ENCODE peak calls at places on chromosomes 1 and 21, in four cellular contexts. One of them, this sample, is unnamed.

GRCh38 chr1:207817778-207818751 is 66.2 kb downstream of the CD46 start:
- DNase-seq in HepG2: no peak
- DNase-seq in GM12878: no peak
- DNase-seq in K562: peak
- DNase-seq in this sample: no peak

GRCh38 chr1:153795325-153795837 is 20.2 kb downstream of the SLC27A3 start:
- DNase-seq in HepG2: no peak
- DNase-seq in GM12878: no peak
- DNase-seq in K562: no peak
- DNase-seq in this sample: no peak

GRCh38 chr1:41341756-41342562 is 19.3 kb upstream of the FOXO6 start:
- DNase-seq in HepG2: no peak
- DNase-seq in GM12878: no peak
- DNase-seq in K562: no peak
- DNase-seq in this sample: no peak

GRCh38 chr1:101203812-101204540 is 32.8 kb upstream of the S1PR1 start:
- DNase-seq in HepG2: no peak
- DNase-seq in GM12878: no peak
- DNase-seq in K562: no peak
- DNase-seq in this sample: no peak

GRCh38 chr1:231613419-231614349 is 12.9 kb upstream of the DISC1 start:
- DNase-seq in HepG2: no peak
- DNase-seq in GM12878: no peak
- DNase-seq in K562: no peak
- DNase-seq in this sample: no peak

GRCh38 chr1:201511925-201512539 is 5.1 kb upstream of the CSRP1 start:
- DNase-seq in HepG2: peak
- DNase-seq in GM12878: peak
- DNase-seq in K562: no peak
- DNase-seq in this sample: no peak

GRCh38 chr1:41738475-41738874 is 180.2 kb downstream of the HIVEP3 start:
- DNase-seq in HepG2: no peak
- DNase-seq in GM12878: no peak
- DNase-seq in K562: no peak
- DNase-seq in this sample: no peak

GRCh38 chr21:14263879-14264278 is 47.9 kb downstream of the RBM11 start:
- DNase-seq in HepG2: no peak
- DNase-seq in GM12878: no peak
- DNase-seq in K562: peak
- DNase-seq in this sample: no peak

GRCh38 chr21:42378418-42378817 is 12.1 kb upstream of the TFF1 start:
- DNase-seq in HepG2: no peak
- DNase-seq in GM12878: no peak
- DNase-seq in K562: no peak
- DNase-seq in this sample: no peak

GRCh38 chr1:237197470-237198425 is 155.8 kb downstream of the RYR2 start:
- DNase-seq in HepG2: no peak
- DNase-seq in GM12878: no peak
- DNase-seq in K562: no peak
- DNase-seq in this sample: no peak

GRCh38 chr1:17926906-17927305 is 171.8 kb downstream of the ACTL8 start:
- DNase-seq in HepG2: no peak
- DNase-seq in GM12878: no peak
- DNase-seq in K562: no peak
- DNase-seq in this sample: no peak

GRCh38 chr1:27538793-27539192 is 48.8 kb upstream of the WASF2 start:
- DNase-seq in HepG2: no peak
- DNase-seq in GM12878: no peak
- DNase-seq in K562: peak
- DNase-seq in this sample: peak

GRCh38 chr1:44619261-44619900 is 54.9 kb downstream of the TMEM53 start:
- DNase-seq in HepG2: no peak
- DNase-seq in GM12878: no peak
- DNase-seq in K562: no peak
- DNase-seq in this sample: no peak

GRCh38 chr1:73040811-73041210 is 758.5 kb upstream of the NEGR1 start:
- DNase-seq in HepG2: no peak
- DNase-seq in GM12878: no peak
- DNase-seq in K562: no peak
- DNase-seq in this sample: no peak

GRCh38 chr1:245721488-245721887 is 566.7 kb downstream of the KIF26B start:
- DNase-seq in HepG2: no peak
- DNase-seq in GM12878: no peak
- DNase-seq in K562: no peak
- DNase-seq in this sample: no peak

GRCh38 chr1:36471830-36472641 is 7.9 kb upstream of the MRPS15 start:
- DNase-seq in HepG2: no peak
- DNase-seq in GM12878: no peak
- DNase-seq in K562: no peak
- DNase-seq in this sample: no peak
- TF ChIP-seq CHD4 in HepG2: no peak
- TF ChIP-seq CHD4 in GM12878: no peak
- TF ChIP-seq CHD4 in K562: no peak
- TF ChIP-seq CHD4 in this sample: no peak

GRCh38 chr21:31993826-31994791 is 121.3 kb downstream of the HUNK start:
- DNase-seq in HepG2: no peak
- DNase-seq in GM12878: no peak
- DNase-seq in K562: no peak
- DNase-seq in this sample: no peak
- TF ChIP-seq CHD4 in HepG2: no peak
- TF ChIP-seq CHD4 in GM12878: no peak
- TF ChIP-seq CHD4 in K562: no peak
- TF ChIP-seq CHD4 in this sample: no peak

GRCh38 chr1:226125097-226125630 is 61.4 kb downstream of the ACBD3 start:
- DNase-seq in HepG2: peak
- DNase-seq in GM12878: peak
- DNase-seq in K562: peak
- DNase-seq in this sample: peak
- TF ChIP-seq CHD4 in HepG2: no peak
- TF ChIP-seq CHD4 in GM12878: no peak
- TF ChIP-seq CHD4 in K562: no peak
- TF ChIP-seq CHD4 in this sample: no peak

GRCh38 chr21:36753556-36753955 is 54.6 kb downstream of the SIM2 start:
- DNase-seq in HepG2: no peak
- DNase-seq in GM12878: no peak
- DNase-seq in K562: no peak
- DNase-seq in this sample: peak
- TF ChIP-seq CHD4 in HepG2: no peak
- TF ChIP-seq CHD4 in GM12878: no peak
- TF ChIP-seq CHD4 in K562: no peak
- TF ChIP-seq CHD4 in this sample: no peak

GRCh38 chr1:228913649-228914048 is 178.4 kb downstream of the RHOU start:
- DNase-seq in HepG2: no peak
- DNase-seq in GM12878: no peak
- DNase-seq in K562: no peak
- DNase-seq in this sample: no peak
- TF ChIP-seq CHD4 in HepG2: no peak
- TF ChIP-seq CHD4 in GM12878: no peak
- TF ChIP-seq CHD4 in K562: no peak
- TF ChIP-seq CHD4 in this sample: no peak

GRCh38 chr1:46076343-46076742 is 56.1 kb downstream of the PIK3R3 start:
- DNase-seq in HepG2: no peak
- DNase-seq in GM12878: no peak
- DNase-seq in K562: no peak
- DNase-seq in this sample: no peak

GRCh38 chr1:46070164-46070814 is 62.1 kb downstream of the PIK3R3 start:
- DNase-seq in HepG2: peak
- DNase-seq in GM12878: no peak
- DNase-seq in K562: no peak
- DNase-seq in this sample: no peak

GRCh38 chr1:46077669-46078068 is 54.8 kb downstream of the PIK3R3 start:
- DNase-seq in HepG2: no peak
- DNase-seq in GM12878: no peak
- DNase-seq in K562: no peak
- DNase-seq in this sample: no peak

GRCh38 chr1:46068525-46068924 is 63.9 kb downstream of the PIK3R3 start:
- DNase-seq in HepG2: no peak
- DNase-seq in GM12878: no peak
- DNase-seq in K562: no peak
- DNase-seq in this sample: no peak

GRCh38 chr1:46072975-46073374 is 59.5 kb downstream of the PIK3R3 start:
- DNase-seq in HepG2: no peak
- DNase-seq in GM12878: no peak
- DNase-seq in K562: no peak
- DNase-seq in this sample: no peak
- TF ChIP-seq CHD4 in HepG2: no peak
- TF ChIP-seq CHD4 in GM12878: no peak
- TF ChIP-seq CHD4 in K562: no peak
- TF ChIP-seq CHD4 in this sample: no peak

DNA sequence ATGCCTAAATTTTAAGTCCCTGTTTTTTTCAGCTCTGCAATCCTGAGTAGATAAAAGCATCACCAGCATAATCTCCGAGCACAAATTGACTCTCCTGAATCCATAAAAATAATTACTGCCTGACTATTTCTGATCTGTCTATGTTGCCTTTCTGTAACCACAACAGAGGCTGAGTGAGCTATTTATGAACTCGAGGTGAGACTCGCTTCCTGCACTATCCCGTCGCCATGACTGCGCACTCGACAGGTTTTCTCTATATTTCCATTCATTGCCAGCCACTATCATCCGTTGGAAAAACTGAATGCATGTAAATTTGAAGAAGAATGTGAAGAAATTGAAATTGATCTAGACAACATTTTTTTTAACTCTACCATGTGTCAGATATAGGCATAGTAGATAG is 897.2 kb downstream of the ADGRL2 start:
- DNase-seq in HepG2: no peak
- DNase-seq in GM12878: no peak
- DNase-seq in K562: no peak
- DNase-seq in this sample: no peak
- TF ChIP-seq CHD4 in HepG2: no peak
- TF ChIP-seq CHD4 in GM12878: no peak
- TF ChIP-seq CHD4 in K562: no peak
- TF ChIP-seq CHD4 in this sample: no peak

DNA sequence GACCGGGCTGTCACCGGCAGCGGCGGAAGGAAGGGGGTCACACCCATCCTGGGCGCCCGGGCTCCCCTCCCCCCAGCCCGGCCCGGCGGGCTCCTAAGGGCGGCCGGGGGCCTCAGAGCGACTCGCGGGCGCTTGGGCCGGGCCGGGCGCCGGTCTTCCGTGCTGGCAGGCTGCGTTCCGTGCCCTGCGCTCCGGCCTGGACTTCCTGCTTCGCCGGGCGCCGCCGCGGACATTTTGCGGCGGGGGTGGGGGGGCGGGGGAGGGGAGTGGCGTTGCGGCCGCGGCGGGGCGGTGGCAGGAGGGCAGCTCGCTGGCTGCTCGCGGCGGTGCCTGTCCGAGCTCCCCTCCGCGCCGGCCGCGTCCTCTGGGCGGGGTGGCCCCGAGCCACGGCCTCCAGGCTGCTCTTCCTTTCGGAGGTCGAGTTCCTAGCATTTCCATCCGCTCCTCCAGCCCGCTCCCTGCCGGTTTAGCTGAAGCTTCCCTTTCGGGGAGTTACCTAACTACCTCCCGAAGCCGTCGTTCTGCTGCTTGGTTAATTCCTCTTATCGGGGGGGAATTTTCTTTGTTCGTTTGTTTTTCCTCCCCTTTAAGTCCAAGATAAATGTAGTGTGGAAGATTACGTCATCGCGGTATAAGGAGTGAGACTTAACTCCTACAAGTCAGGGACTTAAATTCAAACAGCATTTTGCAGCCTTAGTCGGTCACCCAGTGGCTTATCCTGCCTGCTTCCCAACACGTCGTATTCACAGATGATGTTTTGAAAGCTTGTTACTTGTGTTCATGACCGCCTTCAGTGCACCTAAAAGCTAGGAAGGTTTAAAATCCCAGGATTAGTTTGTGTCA is 730 bp downstream of the CDC42 start:
- DNase-seq in HepG2: peak
- DNase-seq in GM12878: no peak
- DNase-seq in K562: peak
- DNase-seq in this sample: no peak
- TF ChIP-seq CHD4 in HepG2: no peak
- TF ChIP-seq CHD4 in GM12878: no peak
- TF ChIP-seq CHD4 in K562: no peak
- TF ChIP-seq CHD4 in this sample: no peak

GRCh38 chr1:226625326-226625725 is 76.8 kb downstream of the STUM start:
- DNase-seq in HepG2: no peak
- DNase-seq in GM12878: no peak
- DNase-seq in K562: no peak
- DNase-seq in this sample: no peak

GRCh38 chr1:226625832-226626576 is 77.4 kb downstream of the STUM start:
- DNase-seq in HepG2: no peak
- DNase-seq in GM12878: no peak
- DNase-seq in K562: no peak
- DNase-seq in this sample: no peak

GRCh38 chr1:226627050-226627755 is 78.6 kb downstream of the STUM start:
- DNase-seq in HepG2: no peak
- DNase-seq in GM12878: no peak
- DNase-seq in K562: no peak
- DNase-seq in this sample: no peak

GRCh38 chr1:226627924-226628623 is 79.5 kb downstream of the STUM start:
- DNase-seq in HepG2: no peak
- DNase-seq in GM12878: no peak
- DNase-seq in K562: no peak
- DNase-seq in this sample: no peak

DNA sequence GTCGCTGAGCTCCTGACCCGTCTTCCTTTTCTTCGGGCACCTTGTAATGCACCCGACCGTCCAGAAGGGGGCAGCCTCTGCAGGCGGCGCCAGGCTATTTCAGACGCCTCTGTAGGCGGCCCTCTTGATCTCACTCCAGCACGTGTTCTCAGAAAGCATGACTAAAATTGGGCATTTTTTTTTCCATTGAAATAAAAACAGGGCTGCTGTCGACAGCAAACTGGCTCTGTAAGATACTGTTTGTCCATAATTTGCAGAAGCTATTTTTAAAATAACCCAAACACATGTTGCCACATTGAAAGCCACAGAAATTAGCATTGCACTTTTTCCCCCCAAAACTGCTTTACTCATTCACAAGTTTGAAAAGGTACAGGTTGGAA is 78.0 kb downstream of the STUM start:
- DNase-seq in HepG2: peak
- DNase-seq in GM12878: peak
- DNase-seq in K562: peak
- DNase-seq in this sample: peak
- TF ChIP-seq CHD4 in HepG2: no peak
- TF ChIP-seq CHD4 in GM12878: no peak
- TF ChIP-seq CHD4 in K562: no peak
- TF ChIP-seq CHD4 in this sample: no peak

This sample was measured in A549.